ENCODE peak calls at places on chromosome 5, in four cellular contexts. N, C, P and J are unnamed samples.
A peak's percentile ranks its signal among the peaks of the same experiment; 100 is the strongest.

GRCh38 chr5:82635561-82636288 is 357.6 kb upstream of the RPS23 start:
- DNase-seq in N (no peak), C (no peak), P (peak; percentile 97), J (no peak)

GRCh38 chr5:141529002-141529401 is 40.1 kb downstream of the PCDHGC5 start:
- DNase-seq in N (no peak), C (no peak), P (peak; percentile 40), J (no peak)

GRCh38 chr5:153153086-153153485 is 337.4 kb upstream of the GRIA1 start:
- DNase-seq in N (no peak), C (no peak), P (peak; percentile 26), J (no peak)

GRCh38 chr5:79865588-79865987 is 125.5 kb downstream of the MTX3 start:
- DNase-seq in N (no peak), C (no peak), P (no peak), J (no peak)

GRCh38 chr5:121691478-121691877 is 160.2 kb upstream of the FTMT start:
- DNase-seq in N (no peak), C (no peak), P (no peak), J (no peak)

GRCh38 chr5:108529381-108529780 is 147.5 kb upstream of the FBXL17 start:
- DNase-seq in N (no peak), C (no peak), P (peak; percentile 58), J (no peak)

GRCh38 chr5:95583992-95584391 is 29.1 kb downstream of the ARSK start:
- DNase-seq in N (no peak), C (no peak), P (peak; percentile 58), J (no peak)

GRCh38 chr5:168295574-168296201 is 4.2 kb downstream of the WWC1 start:
- DNase-seq in N (no peak), C (no peak), P (peak; percentile 63), J (peak; percentile 73)

GRCh38 chr5:93062548-93062947 is 518.5 kb downstream of the NR2F1-AS1 start:
- DNase-seq in N (no peak), C (no peak), P (peak; percentile 18), J (no peak)

GRCh38 chr5:173499471-173500212 is 116.8 kb downstream of the BOD1 start:
- DNase-seq in N (peak; percentile 85), C (no peak), P (no peak), J (no peak)

GRCh38 chr5:148740966-148741742 is 85.3 kb upstream of the ADRB2 start:
- DNase-seq in N (no peak), C (no peak), P (peak; percentile 76), J (no peak)

GRCh38 chr5:169610606-169611005 is 26.5 kb upstream of the DOCK2 start:
- DNase-seq in N (no peak), C (no peak), P (peak; percentile 22), J (no peak)

GRCh38 chr5:84281383-84281782 is 103.3 kb downstream of the EDIL3 start:
- DNase-seq in N (no peak), C (no peak), P (peak; percentile 13), J (no peak)

GRCh38 chr5:64074533-64074932 is 91.1 kb upstream of the RNF180 start:
- DNase-seq in N (no peak), C (no peak), P (peak; percentile 63), J (no peak)

GRCh38 chr5:54758038-54758437 is 227.4 kb downstream of the ESM1 start:
- DNase-seq in N (no peak), C (no peak), P (peak; percentile 67), J (no peak)

GRCh38 chr5:153613143-153613542 is 122.7 kb downstream of the GRIA1 start:
- DNase-seq in N (no peak), C (no peak), P (peak; percentile 85), J (no peak)

GRCh38 chr5:135085133-135085935 is 51.3 kb upstream of the PITX1 start:
- DNase-seq in N (peak; percentile 51), C (peak; percentile 64), P (peak; percentile 71), J (peak; percentile 38)

GRCh38 chr5:40220260-40220659 is 459.5 kb upstream of the PTGER4 start:
- DNase-seq in N (no peak), C (no peak), P (no peak), J (no peak)
- H3K4me3 ChIP-seq in N (no peak overlapping the region), C (no peak overlapping the region), P (no peak overlapping the region), J (no peak overlapping the region)

GRCh38 chr5:88876714-88877113 is 6.3 kb downstream of the MEF2C start:
- DNase-seq in N (no peak), C (no peak), P (no peak), J (no peak)

GRCh38 chr5:88878976-88879375 is 4.0 kb downstream of the MEF2C start:
- DNase-seq in N (no peak), C (no peak), P (peak; percentile 72), J (no peak)

GRCh38 chr5:88879724-88880123 is 3.3 kb downstream of the MEF2C start:
- DNase-seq in N (no peak), C (no peak), P (no peak), J (no peak)

GRCh38 chr5:88875609-88876234 is 7.3 kb downstream of the MEF2C start:
- DNase-seq in N (no peak), C (no peak), P (no peak), J (no peak)

GRCh38 chr5:88877826-88878225 is 5.2 kb downstream of the MEF2C start:
- DNase-seq in N (no peak), C (no peak), P (peak; percentile 15), J (no peak)
- H3K4me3 ChIP-seq in N (peak overlapping the region; percentile 34), C (no peak overlapping the region), P (no peak overlapping the region), J (peak overlapping the region; percentile 22)

GRCh38 chr5:125660231-125660895 is 762.8 kb upstream of the GRAMD2B start:
- DNase-seq in N (no peak), C (no peak), P (no peak), J (no peak)
- H3K4me3 ChIP-seq in N (no peak overlapping the region), C (no peak overlapping the region), P (no peak overlapping the region), J (no peak overlapping the region)

DNA sequence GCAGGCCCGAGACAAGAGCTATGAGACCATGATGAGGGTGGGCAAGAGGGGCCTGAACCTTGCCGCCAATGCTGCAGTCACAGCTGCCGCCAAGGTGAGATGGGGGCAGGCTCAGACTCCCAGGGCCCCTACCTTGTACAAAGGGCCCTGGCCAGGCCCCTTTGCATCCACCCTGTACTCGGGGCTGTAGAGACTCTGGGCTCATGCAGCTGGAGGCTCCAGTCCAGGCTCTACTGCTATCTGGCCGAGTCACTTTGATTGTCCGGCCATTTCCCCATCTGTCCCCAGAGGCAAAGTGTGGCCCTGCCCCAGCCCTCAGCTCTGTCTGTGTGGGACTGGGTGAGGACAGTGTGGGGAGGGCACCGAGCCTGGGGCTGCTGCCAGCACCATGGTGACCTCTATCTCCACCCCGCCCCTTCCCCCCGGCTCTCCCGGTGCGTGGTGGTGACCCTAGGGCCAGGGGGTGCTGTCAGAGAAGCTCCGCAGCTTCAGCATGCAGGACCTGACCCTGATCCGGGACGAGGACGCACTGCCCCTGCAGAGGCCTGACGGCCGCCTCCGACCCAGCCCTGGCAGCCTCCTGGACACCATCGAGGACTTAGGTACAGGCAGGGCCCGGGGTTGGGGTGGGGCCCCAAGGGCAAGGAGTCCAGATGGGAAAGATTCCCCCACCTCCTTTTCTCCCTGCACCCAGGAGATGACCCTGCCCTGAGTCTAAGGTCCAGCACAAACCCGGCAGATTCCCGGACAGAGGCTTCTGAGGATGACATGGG is 6.1 kb downstream of the REEP2 start:
- DNase-seq in N (peak; percentile 65), C (peak; percentile 77), P (no peak), J (peak; percentile 50)
- H3K4me3 ChIP-seq in N (no peak overlapping the region), C (no peak overlapping the region), P (no peak overlapping the region), J (no peak overlapping the region)

DNA sequence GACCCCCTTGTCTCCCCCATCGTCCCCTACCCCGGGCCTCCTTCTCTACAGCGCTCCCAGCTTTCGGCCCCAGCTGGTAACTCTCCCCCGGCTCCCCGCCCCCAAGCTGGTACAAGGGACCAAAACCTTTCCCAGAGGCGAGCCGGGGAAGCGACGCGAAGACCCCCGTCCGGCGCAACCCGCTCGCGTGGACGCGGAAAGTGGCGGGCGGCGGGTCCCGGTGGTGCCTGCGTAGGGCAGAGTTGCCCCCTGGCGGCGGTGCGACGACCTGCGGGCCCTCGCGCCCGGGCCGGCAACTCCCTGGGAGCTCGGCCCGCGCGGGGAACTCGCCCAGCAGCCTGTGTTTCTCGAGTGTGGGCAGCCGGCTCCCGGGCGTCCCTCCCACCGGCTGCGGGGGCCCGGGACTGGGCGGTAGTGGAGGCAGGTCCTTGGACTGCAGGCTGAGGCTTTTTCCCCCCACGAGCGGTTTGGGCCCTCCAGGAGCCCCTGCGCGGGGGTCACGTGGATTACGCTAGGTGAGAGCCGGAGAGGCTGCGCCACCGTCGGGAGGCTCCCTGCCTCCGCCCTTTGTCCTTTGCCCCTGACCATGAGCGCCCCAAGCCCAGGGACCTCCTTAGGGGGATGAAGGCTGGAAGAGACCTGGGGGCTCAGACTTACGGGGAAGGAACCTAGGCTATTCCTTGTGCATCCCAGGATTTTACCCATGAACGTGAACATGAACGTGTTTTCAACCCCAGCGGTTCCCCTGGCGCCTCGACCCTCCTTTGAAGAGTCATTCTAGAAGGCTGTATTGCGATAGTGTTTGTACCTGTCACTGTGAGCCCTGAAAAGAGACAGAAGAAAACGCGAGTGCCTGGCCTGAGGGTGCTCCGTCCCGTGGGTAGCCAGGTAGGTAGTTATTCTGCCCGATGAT is 2.9 kb upstream of the FOXD1 start:
- DNase-seq in N (peak; percentile 73), C (peak; percentile 91), P (no peak), J (peak; percentile 83)
- H3K4me3 ChIP-seq in N (peak overlapping the region; percentile 19), C (no peak overlapping the region), P (no peak overlapping the region), J (peak overlapping the region; percentile 14)

DNA sequence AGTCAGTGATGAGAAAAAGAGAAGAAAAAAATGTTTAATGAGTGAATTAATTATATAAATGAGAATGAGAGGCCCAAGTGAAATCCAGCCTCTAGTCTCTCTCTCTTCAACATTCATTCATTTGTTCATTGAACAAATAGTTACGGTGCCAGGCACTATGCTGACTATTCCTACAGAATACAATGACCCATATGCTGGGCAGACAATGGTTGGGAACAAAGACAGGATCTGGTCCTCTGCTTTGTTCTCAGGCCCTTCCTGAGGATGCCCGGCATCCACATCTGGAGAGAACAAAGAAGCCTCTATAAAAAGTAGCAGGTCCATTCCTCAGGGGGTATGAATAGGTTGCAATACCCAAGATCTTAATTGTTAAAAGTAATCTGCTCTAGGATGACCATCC is 6.9 kb downstream of the ADAM19 start:
- DNase-seq in N (no peak), C (no peak), P (no peak), J (no peak)
- H3K4me3 ChIP-seq in N (no peak overlapping the region), C (no peak overlapping the region), P (no peak overlapping the region), J (no peak overlapping the region)

DNA sequence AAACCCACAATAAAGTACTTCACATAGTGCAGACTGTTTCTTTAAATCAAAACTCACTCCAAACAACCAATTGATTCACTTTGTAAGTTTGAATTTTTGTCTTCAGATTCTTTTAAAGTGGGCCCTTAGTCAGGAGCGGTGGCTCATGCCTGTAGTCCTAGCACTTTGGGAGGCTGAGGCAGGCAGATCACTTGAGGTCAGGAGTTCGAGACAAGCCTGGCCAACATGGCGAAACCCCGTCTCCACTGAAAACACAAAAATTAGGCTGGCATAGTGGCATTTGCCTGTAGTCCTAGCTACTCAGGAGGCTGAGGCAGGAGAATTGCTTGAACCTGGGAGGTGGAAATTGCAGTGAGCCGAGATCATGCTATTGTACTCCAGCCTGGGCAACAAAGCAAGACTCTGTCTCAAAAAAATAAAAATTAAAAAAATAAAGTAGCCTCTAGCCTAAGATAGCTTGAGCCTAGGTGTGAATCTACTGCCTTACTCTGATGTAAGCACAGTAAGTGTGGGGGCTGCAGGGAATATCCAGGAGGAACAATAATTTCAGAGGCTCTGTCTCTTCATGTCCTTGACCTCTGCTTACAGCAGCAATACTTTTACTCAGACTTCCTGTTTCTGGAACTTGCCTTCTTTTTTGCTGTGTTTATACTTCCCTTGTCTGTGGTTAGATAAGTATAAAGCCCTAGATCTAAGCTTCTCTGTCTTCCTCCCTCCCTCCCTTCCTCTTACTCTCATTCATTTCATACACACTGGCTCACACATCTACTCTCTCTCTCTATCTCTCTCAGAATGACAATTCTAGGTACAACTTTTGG is at the start of gene IL7R:
- DNase-seq in N (no peak), C (no peak), P (peak; percentile 56), J (no peak)
- H3K4me3 ChIP-seq in N (no peak within 1 kb of the TSS), C (no peak within 1 kb of the TSS), P (no peak within 1 kb of the TSS), J (peak within 1 kb of the TSS; percentile 42)